ENCODE peak calls at places on chromosomes 11 and 22, in five cellular contexts. A is HTR-8/SVneo; Q is stimulated activated CD4-positive, alpha-beta T cell treated with anti-CD3 and anti-CD28 coated beads, Interleukin-12 subunit alpha, Interleukin-12 subunit beta, amount 100 ng/mL, for 4 hours; M is posterior cingulate gyrus; I is fibroblast of lung. S is an unnamed sample.

GRCh38 chr11:61666684-61667297 is 13.4 kb upstream of the DAGLA start:
- DNase-seq in Q (no peak), M (no peak), I (no peak), A (no peak), S (no peak)

GRCh38 chr11:95229199-95230053 is 1.6 kb downstream of the SESN3 start:
- DNase-seq in Q (no peak), M (peak), A (no peak), I (peak), S (no peak)

GRCh38 chr22:27556371-27556770 is 245.2 kb downstream of the MN1 start:
- DNase-seq in M (no peak), I (no peak), A (no peak), Q (no peak), S (no peak)

GRCh38 chr22:26481112-26481693 is 2.4 kb downstream of the HPS4 start:
- DNase-seq in I (no peak), Q (no peak), A (no peak), M (no peak), S (no peak)

GRCh38 chr11:78427615-78428272 is 10.1 kb upstream of the GAB2 start:
- DNase-seq in M (no peak), A (no peak), I (no peak), Q (no peak), S (no peak)

GRCh38 chr11:6812391-6813005 is 13.0 kb upstream of the OR6A2 start:
- DNase-seq in A (peak), Q (peak), I (peak), M (no peak), S (no peak)

GRCh38 chr22:37943471-37944198 is 9.8 kb downstream of the C22orf23 start:
- DNase-seq in Q (no peak), M (no peak), A (no peak), I (no peak), S (no peak)

GRCh38 chr11:134555510-134555909 is 143.5 kb upstream of the B3GAT1 start:
- DNase-seq in M (no peak), I (no peak), Q (no peak), A (no peak), S (no peak)

GRCh38 chr22:27405672-27406388 is 395.7 kb downstream of the MN1 start:
- DNase-seq in M (peak), A (peak), I (peak), Q (peak), S (no peak)

GRCh38 chr11:34749666-34750659 is 129.1 kb downstream of the EHF start:
- DNase-seq in M (no peak), I (peak), Q (no peak), A (peak), S (no peak)

GRCh38 chr22:36329217-36330078 is 58.3 kb downstream of the MYH9 start:
- DNase-seq in I (peak), Q (peak), M (peak), A (peak), S (peak)

GRCh38 chr11:19878520-19878919 is 165.9 kb downstream of the NAV2 start:
- DNase-seq in A (no peak), M (no peak), I (no peak), Q (no peak), S (no peak)

GRCh38 chr11:71454470-71455113 is 1.6 kb downstream of the NADSYN1 start:
- DNase-seq in I (no peak), A (no peak), M (no peak), Q (no peak), S (peak)

GRCh38 chr11:129440028-129440630 is 64.5 kb downstream of the BARX2 start:
- DNase-seq in I (no peak), M (no peak), Q (no peak), A (no peak), S (no peak)

GRCh38 chr22:33544707-33545106 is 375.6 kb downstream of the LARGE1 start:
- DNase-seq in I (peak), A (no peak), Q (no peak), M (no peak), S (no peak)